ENCODE peak calls at places on chromosomes 2 and 18, in eight cellular contexts. U, V, B, M, E, P, X and G are unnamed samples. For H3K36me3 and H3K4me1, the result is how much of the 10 kb centered on the place peaks cover.

GRCh38 chr2:171334171-171334570 is 99.6 kb downstream of the METTL8 start:
- DNase-seq in U (no peak), V (no peak), B (no peak), M (no peak), E (no peak), P (no peak), X (no peak), G (no peak)

GRCh38 chr2:239596792-239597191 is 196.0 kb upstream of the HDAC4 start:
- DNase-seq in U (no peak), V (no peak), B (no peak), M (peak), E (no peak), P (no peak), X (no peak), G (no peak)

GRCh38 chr2:9178905-9179571 is 27.6 kb upstream of the ASAP2 start:
- DNase-seq in U (peak), V (peak), B (no peak), M (peak), E (peak), P (peak), X (peak), G (peak)

GRCh38 chr18:36128907-36129299 is 237 bp downstream of the SLC39A6 start:
- DNase-seq in U (no peak), V (no peak), B (no peak), M (no peak), E (no peak), P (no peak), X (no peak), G (no peak)

GRCh38 chr2:1731963-1732768 is 12.1 kb downstream of the PXDN start:
- DNase-seq in U (peak), V (peak), B (peak), M (peak), E (peak), P (no peak), X (peak), G (no peak)

GRCh38 chr18:58004317-58004716 is 39.7 kb upstream of the NEDD4L start:
- DNase-seq in U (no peak), V (peak), B (no peak), M (no peak), E (no peak), P (no peak), X (peak), G (no peak)

GRCh38 chr2:240922982-240923537 is 16.9 kb downstream of the CROCC2 start:
- DNase-seq in U (no peak), V (no peak), B (no peak), M (peak), E (peak), P (peak), X (no peak), G (peak)

GRCh38 chr2:160109939-160110673 is 47.7 kb upstream of the PLA2R1 start:
- DNase-seq in U (peak), V (peak), B (peak), M (peak), E (peak), P (peak), X (peak), G (peak)

GRCh38 chr2:239381709-239382134 is 19.1 kb downstream of the HDAC4 start:
- DNase-seq in U (no peak), V (no peak), B (no peak), M (no peak), E (no peak), P (peak), X (no peak), G (no peak)

GRCh38 chr2:215358891-215359575 is 47.2 kb downstream of the ATIC start:
- DNase-seq in U (no peak), V (peak), B (no peak), M (no peak), E (no peak), P (no peak), X (peak), G (no peak)

GRCh38 chr2:120182019-120182560 is 41.1 kb downstream of the TMEM185B start:
- DNase-seq in U (no peak), V (no peak), B (no peak), M (no peak), E (no peak), P (no peak), X (no peak), G (no peak)
- H3K36me3 ChIP-seq in U (under half), V (under half), B (under half), M (under half), E (under half), P (under half), X (under half), G (under half)

GRCh38 chr2:11611251-11611650 is 58.7 kb downstream of the NTSR2 start:
- DNase-seq in U (no peak), V (no peak), B (no peak), M (no peak), E (no peak), P (no peak), X (no peak), G (no peak)
- H3K4me1 ChIP-seq in U (under half), V (under half), B (under half), M (under half), E (under half), P (under half), X (under half), G (under half)

GRCh38 chr2:25257931-25258771 is 83.6 kb downstream of the DNMT3A start:
- DNase-seq in U (no peak), V (no peak), B (peak), M (no peak), E (no peak), P (no peak), X (no peak), G (no peak)
- TF ChIP-seq CTCF in U (no peak), V (no peak), B (peak), M (no peak), E (no peak), P (no peak), X (no peak), G (no peak)

DNA sequence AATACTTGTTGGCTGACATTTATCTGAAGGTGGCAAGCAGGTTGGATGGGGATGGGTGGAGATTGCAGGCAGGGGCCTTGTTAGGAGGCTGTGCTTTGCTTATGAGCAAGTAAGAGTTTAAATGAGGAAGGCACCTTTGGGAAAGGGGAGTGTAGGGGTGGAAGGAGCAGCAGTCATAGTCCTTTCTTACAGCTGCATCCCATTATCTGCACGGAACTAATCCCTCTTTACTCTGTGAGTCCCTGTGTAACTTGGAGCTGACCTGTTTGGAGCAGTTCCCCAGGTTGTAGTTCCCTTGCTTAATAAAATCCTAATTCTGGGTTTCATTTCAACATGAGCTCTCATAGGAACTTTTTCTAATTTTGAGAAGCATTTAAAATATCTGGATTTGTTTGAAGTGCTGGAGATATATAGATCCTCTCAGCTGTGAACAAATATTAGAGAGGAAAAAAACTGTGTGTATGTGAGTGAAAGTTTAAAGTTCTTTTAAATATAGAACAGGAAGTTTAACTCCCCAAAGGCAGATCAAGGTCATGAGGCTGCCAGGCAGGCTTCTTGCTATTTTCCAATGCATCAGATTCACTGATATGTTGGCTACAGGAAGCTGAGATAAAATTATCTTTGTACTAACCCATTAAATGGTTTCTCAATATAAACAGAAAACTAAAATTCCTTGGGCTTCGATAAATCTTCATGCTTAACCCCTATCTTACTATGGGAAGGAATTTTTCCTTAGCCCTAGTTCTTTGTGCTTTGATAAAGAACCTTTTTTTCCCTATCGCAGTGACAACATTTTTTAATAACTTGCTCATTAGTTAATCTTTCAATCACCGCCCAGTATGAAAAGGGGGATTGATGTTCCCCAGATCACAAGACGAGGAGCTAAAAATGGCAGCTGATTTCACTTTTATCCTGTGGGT is 104.6 kb upstream of the EML6 start:
- DNase-seq in U (no peak), V (no peak), B (peak), M (no peak), E (no peak), P (peak), X (no peak), G (no peak)
- H3K36me3 ChIP-seq in U (under half), V (under half), B (under half), M (under half), E (half or more), P (half or more), X (under half), G (under half)

GRCh38 chr2:75557474-75558131 is 3.1 kb downstream of the EVA1A start:
- DNase-seq in U (no peak), V (no peak), B (no peak), M (no peak), E (no peak), P (no peak), X (no peak), G (no peak)

GRCh38 chr2:75558786-75559428 is 1.8 kb downstream of the EVA1A start:
- DNase-seq in U (no peak), V (peak), B (no peak), M (no peak), E (no peak), P (peak), X (peak), G (no peak)

GRCh38 chr2:75556679-75557366 is 3.9 kb downstream of the EVA1A start:
- DNase-seq in U (no peak), V (peak), B (no peak), M (no peak), E (no peak), P (no peak), X (no peak), G (no peak)

GRCh38 chr2:75559633-75560021 is 1.1 kb downstream of the EVA1A start:
- DNase-seq in U (no peak), V (peak), B (no peak), M (no peak), E (no peak), P (no peak), X (no peak), G (no peak)

DNA sequence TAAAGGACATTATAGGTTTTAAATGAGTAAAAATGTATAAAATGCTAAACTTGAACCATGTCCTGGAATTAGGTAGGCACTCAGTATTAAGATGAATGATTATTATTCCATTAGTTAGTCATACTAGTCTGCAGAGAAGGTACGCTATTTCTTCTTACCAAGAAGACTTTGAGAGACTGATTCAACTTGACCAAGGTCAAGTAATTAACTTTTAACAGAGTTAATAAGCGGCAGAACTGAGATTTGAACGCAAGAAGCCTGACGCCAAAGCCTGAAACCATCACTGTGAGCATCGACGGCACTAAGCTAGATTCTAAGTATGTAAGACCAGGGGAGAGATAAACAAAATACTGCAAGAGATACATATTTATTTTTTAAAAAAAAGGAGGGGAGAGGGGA is 2.6 kb downstream of the EVA1A start:
- DNase-seq in U (no peak), V (no peak), B (no peak), M (no peak), E (no peak), P (no peak), X (no peak), G (no peak)
- H3K4me1 ChIP-seq in U (under half), V (under half), B (under half), M (under half), E (under half), P (under half), X (under half), G (under half)

GRCh38 chr2:39119732-39120520 is 925 bp downstream of the SOS1 start:
- DNase-seq in U (peak), V (peak), B (peak), M (peak), E (peak), P (peak), X (peak), G (peak)
- TF ChIP-seq CTCF in U (peak), V (peak), B (peak), M (peak), E (peak), P (peak), X (no peak), G (no peak)

GRCh38 chr2:216431457-216431856 is 19.2 kb downstream of the SMARCAL1 start:
- DNase-seq in U (no peak), V (no peak), B (no peak), M (no peak), E (no peak), P (no peak), X (no peak), G (no peak)

GRCh38 chr2:216426166-216426777 is 14.0 kb downstream of the SMARCAL1 start:
- DNase-seq in U (no peak), V (no peak), B (no peak), M (no peak), E (no peak), P (no peak), X (no peak), G (no peak)

GRCh38 chr2:216429403-216429802 is 17.1 kb downstream of the SMARCAL1 start:
- DNase-seq in U (no peak), V (no peak), B (no peak), M (no peak), E (no peak), P (no peak), X (no peak), G (no peak)

GRCh38 chr2:216426938-216427337 is 14.7 kb downstream of the SMARCAL1 start:
- DNase-seq in U (no peak), V (peak), B (no peak), M (no peak), E (no peak), P (no peak), X (peak), G (no peak)

DNA sequence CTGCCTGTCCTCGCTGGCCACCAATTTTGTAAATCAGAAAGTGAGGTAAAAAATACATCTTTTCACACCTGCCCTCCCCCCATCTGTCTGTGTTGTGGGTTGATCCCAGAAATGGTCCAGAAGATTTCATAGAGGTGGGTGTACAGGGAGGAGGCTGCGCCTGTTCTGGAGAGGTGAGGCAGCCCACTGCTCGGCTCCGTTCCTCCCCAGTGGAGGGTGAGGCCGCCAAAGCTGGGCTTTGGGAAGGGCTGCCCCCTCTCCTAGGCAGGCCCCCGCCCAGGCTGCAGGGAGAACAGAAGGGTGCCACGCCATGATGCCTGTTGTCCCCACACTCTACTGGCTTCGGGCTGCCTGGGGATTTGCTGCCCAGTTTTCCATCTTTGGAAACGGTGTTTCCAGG is 18.5 kb downstream of the SMARCAL1 start:
- DNase-seq in U (no peak), V (no peak), B (no peak), M (no peak), E (no peak), P (no peak), X (no peak), G (no peak)
- H3K36me3 ChIP-seq in U (under half), V (under half), B (under half), M (under half), E (half or more), P (half or more), X (under half), G (under half)

GRCh38 chr2:45741451-45741850 is 90.0 kb downstream of the PRKCE start:
- DNase-seq in U (no peak), V (no peak), B (no peak), M (peak), E (peak), P (peak), X (peak), G (peak)
- H3K4me1 ChIP-seq in U (under half), V (under half), B (under half), M (under half), E (under half), P (under half), X (under half), G (under half)

GRCh38 chr2:139946690-139947089 is 1166.5 kb upstream of the NXPH2 start:
- DNase-seq in U (no peak), V (no peak), B (peak), M (no peak), E (no peak), P (no peak), X (no peak), G (no peak)
- TF ChIP-seq CTCF in U (peak), V (no peak), B (peak), M (no peak), E (no peak), P (no peak), X (no peak), G (no peak)